ENCODE peak calls at places on chromosomes 7 and 10, in eight cellular contexts. U is endothelial cell of umbilical vein, C is mammary epithelial cell, L is neural progenitor cell, K is astrocyte, Q is mesenchymal stem cell, X is IMR-90, W is colonic mucosa. A is an unnamed sample.

GRCh38 chr7:16025696-16026095 is 339.2 kb upstream of the MEOX2 start:
- DNase-seq in U (no peak), K (no peak), L (no peak), X (no peak), C (no peak), W (no peak), Q (no peak), A (no peak)

GRCh38 chr10:132904169-132904813 is 38.1 kb downstream of the CFAP46 start:
- DNase-seq in W (no peak), U (peak; percentile 33), X (peak; percentile 24), L (peak; percentile 63), K (peak; percentile 5), Q (peak; percentile 10), C (peak; percentile 23), A (peak; percentile 58)

GRCh38 chr7:149865437-149865836 is 8.3 kb upstream of the ATP6V0E2 start:
- DNase-seq in W (no peak), X (peak; percentile 6), K (no peak), L (no peak), C (no peak), Q (no peak), U (peak; percentile 14), A (no peak)

GRCh38 chr7:53993205-53993604 is 549.0 kb upstream of the VSTM2A start:
- DNase-seq in C (no peak), W (no peak), L (no peak), K (no peak), U (no peak), X (no peak), Q (no peak), A (no peak)

GRCh38 chr10:82278401-82279182 is 403.6 kb downstream of the NRG3 start:
- DNase-seq in C (no peak), W (no peak), K (no peak), X (no peak), L (no peak), U (no peak), Q (no peak), A (no peak)

GRCh38 chr7:51867117-51867516 is 550.5 kb upstream of the COBL start:
- DNase-seq in X (no peak), K (no peak), U (no peak), W (no peak), C (no peak), L (no peak), Q (no peak), A (no peak)

GRCh38 chr10:90587081-90587491 is 270.8 kb downstream of the HTR7 start:
- DNase-seq in Q (peak; percentile 51), U (peak; percentile 40), X (peak; percentile 68), C (peak; percentile 72), L (no peak), K (peak; percentile 95), W (no peak), A (peak; percentile 42)

GRCh38 chr10:58967551-58968418 is 208.7 kb upstream of the PHYHIPL start:
- DNase-seq in X (no peak), L (peak; percentile 85), C (peak; percentile 19), U (no peak), Q (peak; percentile 6), K (no peak), W (no peak), A (no peak)

GRCh38 chr10:23202736-23203135 is 10.6 kb downstream of the PTF1A start:
- DNase-seq in C (no peak), K (no peak), Q (no peak), W (no peak), L (peak; percentile 38), U (no peak), X (no peak), A (no peak)

GRCh38 chr10:26491934-26492333 is 53.8 kb downstream of the APBB1IP start:
- DNase-seq in U (no peak), X (no peak), C (no peak), L (no peak), K (no peak), W (no peak), Q (no peak), A (peak; percentile 37)

GRCh38 chr7:22052221-22052639 is 106.5 kb upstream of the CDCA7L start:
- DNase-seq in X (no peak), U (peak; percentile 1), C (peak; percentile 14), L (peak; percentile 40), Q (no peak), K (no peak), W (no peak), A (peak; percentile 8)

GRCh38 chr7:105209433-105209832 is 179.3 kb downstream of the SRPK2 start:
- DNase-seq in L (no peak), Q (no peak), X (no peak), C (no peak), U (no peak), K (no peak), W (no peak), A (no peak)

GRCh38 chr7:47453093-47454056 is 128.5 kb downstream of the TNS3 start:
- DNase-seq in Q (peak; percentile 98), X (peak; percentile 98), W (no peak), K (peak; percentile 90), L (no peak), U (peak; percentile 74), C (peak; percentile 69), A (peak; percentile 93)

GRCh38 chr10:86267286-86268195 is 99.1 kb downstream of the GRID1 start:
- DNase-seq in U (no peak), X (no peak), W (no peak), K (no peak), Q (no peak), L (peak; percentile 37), C (no peak), A (no peak)

GRCh38 chr7:150471886-150472285 is 21.5 kb downstream of the GIMAP8 start:
- DNase-seq in K (no peak), C (no peak), W (no peak), X (no peak), U (no peak), Q (no peak), L (no peak), A (no peak)

GRCh38 chr10:132715791-132716680 is 69.9 kb downstream of the NKX6-2 start:
- DNase-seq in W (no peak), K (no peak), L (no peak), U (no peak), Q (no peak), X (no peak), C (no peak), A (no peak)

GRCh38 chr10:546971-547590 is 142.4 kb downstream of the DIP2C start:
- DNase-seq in U (no peak), K (no peak), W (no peak), L (peak; percentile 61), Q (peak; percentile 25), C (peak; percentile 60), X (peak; percentile 31), A (peak; percentile 37)

DNA sequence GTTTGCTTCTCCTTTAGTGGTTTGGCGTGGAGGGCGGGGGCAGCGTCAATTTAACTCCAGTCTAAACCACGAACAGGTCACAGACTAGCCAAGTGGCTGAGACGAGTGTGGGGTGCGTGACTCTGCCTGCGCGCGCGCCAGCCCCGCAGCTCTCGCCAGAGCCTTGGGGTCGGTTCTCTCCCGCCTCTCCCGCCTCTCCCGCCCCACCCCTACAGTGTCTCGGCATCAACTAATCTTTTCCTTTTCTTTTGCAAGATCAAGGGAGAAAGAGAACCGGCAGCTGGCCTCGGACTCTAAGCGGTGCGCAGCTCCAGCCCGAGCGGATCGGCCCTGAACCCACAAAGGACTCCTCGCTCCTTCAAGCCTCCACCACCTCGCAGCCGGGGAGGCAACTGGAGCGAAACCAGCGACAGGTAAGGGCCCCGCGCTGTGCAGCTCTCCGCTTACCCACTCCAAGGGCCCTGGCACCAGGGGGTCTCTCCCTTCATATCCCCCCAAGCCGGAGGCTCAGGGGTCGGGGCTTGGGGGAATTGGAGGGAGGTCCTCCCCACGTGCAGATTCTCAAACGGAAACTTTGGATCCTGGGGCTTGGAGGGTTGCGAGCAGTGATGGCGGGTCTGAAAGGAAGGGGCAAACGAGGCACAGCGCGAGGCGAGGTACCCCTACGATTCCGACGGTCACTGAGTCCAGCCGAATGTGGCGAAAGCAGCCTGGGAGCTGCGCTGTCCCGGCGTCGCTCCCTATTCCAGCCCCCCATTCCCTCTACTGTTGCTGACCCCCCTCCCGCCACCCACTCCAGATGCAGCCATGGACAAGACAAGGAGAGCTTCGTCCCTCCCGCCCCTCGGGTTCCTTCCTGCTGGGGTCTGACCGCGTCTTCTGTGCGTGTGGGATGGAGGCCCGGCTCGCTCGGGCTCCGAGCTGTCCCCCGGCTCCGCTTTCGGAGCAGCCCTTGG is 832 bp downstream of the CHRM2 start:
- DNase-seq in U (no peak), L (peak; percentile 64), W (no peak), K (peak; percentile 3), X (peak; percentile 59), Q (peak; percentile 72), C (no peak), A (peak; percentile 79)
- H3K4me3 ChIP-seq in U (no peak overlapping the region), L (peak overlapping the region; percentile 55), W (peak overlapping the region; percentile 19), K (peak overlapping the region; percentile 57), X (peak overlapping the region; percentile 95), Q (no peak overlapping the region), C (no peak overlapping the region), A (no peak overlapping the region)

GRCh38 chr7:157143788-157144187 is 5.1 kb downstream of the UBE3C start:
- DNase-seq in X (no peak), C (no peak), K (no peak), U (no peak), W (no peak), L (no peak), Q (no peak), A (no peak)
- H3K4me1 ChIP-seq in X (peaks cover 11% of the 10 kb centered on the region), C (peaks cover 16% of the 10 kb centered on the region), K (peaks cover 8% of the 10 kb centered on the region), U (peaks cover 19% of the 10 kb centered on the region), W (peaks cover 5% of the 10 kb centered on the region), L (peaks cover 17% of the 10 kb centered on the region), Q (peaks cover 13% of the 10 kb centered on the region), A (peaks cover 22% of the 10 kb centered on the region)

DNA sequence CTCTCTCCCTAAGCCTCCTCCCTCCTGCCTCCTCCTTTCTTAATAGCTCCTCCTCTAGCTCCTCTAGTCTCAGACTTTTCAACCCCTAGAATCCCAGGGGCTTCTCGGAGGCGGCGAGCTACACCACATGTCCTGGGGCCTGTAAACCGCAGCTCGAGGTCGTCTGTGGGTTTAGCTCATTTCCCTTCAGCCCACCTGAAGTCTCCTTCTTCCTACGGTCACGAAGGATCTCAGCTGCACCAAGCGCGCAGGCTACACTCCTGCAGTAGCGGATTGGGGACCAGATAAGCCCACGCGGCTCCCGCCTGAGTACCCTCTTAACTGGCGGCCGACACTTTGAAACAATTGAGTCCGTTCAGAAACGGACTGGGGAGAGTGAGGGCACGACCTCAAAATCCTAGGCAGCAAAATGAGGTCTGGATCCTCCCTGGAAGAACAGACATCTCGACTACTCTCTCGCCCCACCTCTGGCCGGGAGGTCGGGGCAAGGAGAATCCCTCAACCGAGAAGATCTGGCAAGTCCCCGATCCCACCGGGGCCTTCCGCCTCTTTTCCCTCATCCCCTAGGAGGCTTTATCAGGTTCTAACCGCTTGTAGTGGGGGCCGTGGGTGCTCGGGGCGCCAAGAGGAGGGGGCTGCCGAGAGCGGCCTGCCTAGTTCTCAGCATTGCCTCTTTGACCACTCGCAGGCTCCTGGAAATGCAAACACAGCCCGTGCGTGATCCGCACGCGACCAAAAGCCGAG is 1.3 kb upstream of the SORCS3 start:
- DNase-seq in X (no peak), L (peak; percentile 57), W (no peak), C (no peak), U (no peak), K (no peak), Q (no peak), A (no peak)
- H3K9ac ChIP-seq in X (no peak overlapping the region), L (no peak overlapping the region), W (no peak overlapping the region), C (no peak overlapping the region), U (no peak overlapping the region), K (no peak overlapping the region), Q (no peak overlapping the region), A (no peak overlapping the region)

DNA sequence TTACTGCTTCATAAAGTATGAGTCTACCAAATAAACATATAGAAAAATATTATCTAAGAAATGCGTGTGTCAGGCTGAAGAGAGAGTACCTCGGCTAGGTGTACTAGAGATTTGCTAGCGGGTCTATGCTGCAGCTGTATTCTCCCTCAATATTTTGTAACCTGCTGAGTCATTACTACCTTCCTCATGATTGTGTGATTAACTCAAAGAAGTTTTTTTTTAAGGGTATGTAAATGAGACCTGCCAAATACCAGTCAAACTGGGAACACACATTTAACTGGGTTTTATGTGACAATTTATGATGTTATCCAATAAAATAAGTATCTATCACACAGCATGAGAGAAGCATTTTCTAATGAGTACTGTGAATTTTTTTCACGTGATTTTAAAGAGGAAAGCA is 180.4 kb downstream of the RNF133 start:
- DNase-seq in L (no peak), X (no peak), U (no peak), Q (no peak), C (peak; percentile 8), K (no peak), W (no peak), A (no peak)
- H3K4me3 ChIP-seq in L (peak overlapping the region; percentile 7), X (no peak overlapping the region), U (no peak overlapping the region), Q (no peak overlapping the region), C (no peak overlapping the region), K (no peak overlapping the region), W (no peak overlapping the region), A (no peak overlapping the region)

A was measured in adipocyte.